ENCODE peak calls at places on chromosomes 7 and 10, in five cellular contexts. One of them, this sample, is unnamed.

GRCh38 chr10:59177031-59177861 is 803 bp downstream of the PHYHIPL start:
- ATAC-seq in K562: no peak
- ATAC-seq in GM12878: peak; percentile 34
- ATAC-seq in HepG2: peak; percentile 75
- ATAC-seq in A549: peak; percentile 48
- ATAC-seq in this sample: no peak

GRCh38 chr10:119421887-119422684 is 120.4 kb downstream of the RGS10 start:
- ATAC-seq in K562: no peak
- ATAC-seq in GM12878: no peak
- ATAC-seq in HepG2: no peak
- ATAC-seq in A549: no peak
- ATAC-seq in this sample: peak; percentile 78

GRCh38 chr7:6393667-6394056 is 54.1 kb downstream of the DAGLB start:
- ATAC-seq in K562: no peak
- ATAC-seq in GM12878: no peak
- ATAC-seq in HepG2: no peak
- ATAC-seq in A549: no peak
- ATAC-seq in this sample: no peak

GRCh38 chr10:23065549-23065948 is 29.8 kb upstream of the MSRB2 start:
- ATAC-seq in K562: no peak
- ATAC-seq in GM12878: no peak
- ATAC-seq in HepG2: peak; percentile 36
- ATAC-seq in A549: peak; percentile 59
- ATAC-seq in this sample: peak; percentile 81

GRCh38 chr10:35735412-35735811 is 93.3 kb upstream of the FZD8 start:
- ATAC-seq in K562: no peak
- ATAC-seq in GM12878: no peak
- ATAC-seq in HepG2: no peak
- ATAC-seq in A549: no peak
- ATAC-seq in this sample: no peak

GRCh38 chr10:73995035-73995358 is 2.9 kb upstream of the VCL start:
- ATAC-seq in K562: no peak
- ATAC-seq in GM12878: no peak
- ATAC-seq in HepG2: no peak
- ATAC-seq in A549: no peak
- ATAC-seq in this sample: no peak

GRCh38 chr7:6012355-6013104 is 3.5 kb downstream of the AIMP2 start:
- ATAC-seq in K562: no peak
- ATAC-seq in GM12878: no peak
- ATAC-seq in HepG2: no peak
- ATAC-seq in A549: no peak
- ATAC-seq in this sample: no peak

GRCh38 chr10:132743925-132744490 is 41.9 kb downstream of the NKX6-2 start:
- ATAC-seq in K562: no peak
- ATAC-seq in GM12878: no peak
- ATAC-seq in HepG2: no peak
- ATAC-seq in A549: no peak
- ATAC-seq in this sample: no peak

GRCh38 chr7:47483604-47484273 is 98.2 kb downstream of the TNS3 start:
- ATAC-seq in K562: no peak
- ATAC-seq in GM12878: no peak
- ATAC-seq in HepG2: peak; percentile 46
- ATAC-seq in A549: peak; percentile 4
- ATAC-seq in this sample: no peak

GRCh38 chr7:140325600-140325999 is 72.7 kb downstream of the SLC37A3 start:
- ATAC-seq in K562: no peak
- ATAC-seq in GM12878: no peak
- ATAC-seq in HepG2: peak; percentile 56
- ATAC-seq in A549: no peak
- ATAC-seq in this sample: no peak

GRCh38 chr7:41524861-41525260 is 178.0 kb downstream of the INHBA start:
- ATAC-seq in K562: no peak
- ATAC-seq in GM12878: no peak
- ATAC-seq in HepG2: no peak
- ATAC-seq in A549: no peak
- ATAC-seq in this sample: no peak

GRCh38 chr10:74118794-74119193 is 31.8 kb downstream of the AP3M1 start:
- ATAC-seq in K562: peak; percentile 58
- ATAC-seq in GM12878: no peak
- ATAC-seq in HepG2: peak; percentile 37
- ATAC-seq in A549: peak; percentile 85
- ATAC-seq in this sample: no peak

GRCh38 chr10:85621562-85621961 is 745.0 kb downstream of the GRID1 start:
- ATAC-seq in K562: no peak
- ATAC-seq in GM12878: no peak
- ATAC-seq in HepG2: no peak
- ATAC-seq in A549: peak; percentile 81
- ATAC-seq in this sample: no peak

GRCh38 chr7:92847305-92847704 is 10.9 kb upstream of the CDK6 start:
- ATAC-seq in K562: no peak
- ATAC-seq in GM12878: peak; percentile 58
- ATAC-seq in HepG2: peak; percentile 94
- ATAC-seq in A549: no peak
- ATAC-seq in this sample: no peak

GRCh38 chr10:5609952-5610616 is 56.3 kb downstream of the ASB13 start:
- ATAC-seq in K562: peak; percentile 74
- ATAC-seq in GM12878: no peak
- ATAC-seq in HepG2: no peak
- ATAC-seq in A549: peak; percentile 82
- ATAC-seq in this sample: no peak

GRCh38 chr10:72803119-72803505 is 90.4 kb upstream of the OIT3 start:
- ATAC-seq in K562: no peak
- ATAC-seq in GM12878: no peak
- ATAC-seq in HepG2: no peak
- ATAC-seq in A549: no peak
- ATAC-seq in this sample: no peak
- TF ChIP-seq EP300 in K562: no peak
- TF ChIP-seq EP300 in GM12878: no peak
- TF ChIP-seq EP300 in HepG2: no peak
- TF ChIP-seq EP300 in A549: no peak
- TF ChIP-seq EP300 in this sample: no peak

GRCh38 chr10:45280113-45280512 is 35.3 kb downstream of the OR13A1 start:
- ATAC-seq in K562: peak; percentile 73
- ATAC-seq in GM12878: no peak
- ATAC-seq in HepG2: no peak
- ATAC-seq in A549: no peak
- ATAC-seq in this sample: no peak
- TF ChIP-seq POLR2A in K562: no peak
- TF ChIP-seq POLR2A in GM12878: no peak
- TF ChIP-seq POLR2A in HepG2: no peak
- TF ChIP-seq POLR2A in A549: no peak
- TF ChIP-seq POLR2A in this sample: no peak

DNA sequence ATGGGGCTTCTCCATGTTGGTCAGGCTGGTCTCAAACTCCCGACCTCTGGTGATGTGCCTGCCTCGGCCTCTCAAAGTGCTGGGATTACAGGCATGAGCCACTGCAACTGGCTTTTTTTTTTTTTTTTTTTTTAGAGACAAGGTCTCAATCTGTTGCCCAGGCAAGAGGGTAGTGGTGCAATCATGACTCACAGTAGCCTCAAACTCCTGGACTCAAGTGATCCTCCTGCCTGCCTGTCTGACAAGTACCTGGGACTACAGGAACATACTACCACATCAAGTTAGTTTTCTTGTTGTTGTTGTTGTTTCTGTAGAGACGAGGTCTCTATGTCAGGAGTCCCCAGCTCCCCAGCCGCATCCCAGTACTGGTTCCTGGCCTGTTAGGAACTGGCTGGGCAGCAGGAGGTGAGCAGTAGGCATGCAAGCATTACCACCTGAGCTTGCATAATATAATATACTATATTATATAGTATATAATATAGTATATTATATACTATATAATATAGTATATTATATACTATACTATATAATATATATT is 55.7 kb downstream of the TPK1 start:
- ATAC-seq in K562: no peak
- ATAC-seq in GM12878: no peak
- ATAC-seq in HepG2: no peak
- ATAC-seq in A549: no peak
- ATAC-seq in this sample: no peak
- TF ChIP-seq CTCF in K562: no peak
- TF ChIP-seq CTCF in GM12878: no peak
- TF ChIP-seq CTCF in HepG2: no peak
- TF ChIP-seq CTCF in A549: no peak
- TF ChIP-seq CTCF in this sample: no peak

DNA sequence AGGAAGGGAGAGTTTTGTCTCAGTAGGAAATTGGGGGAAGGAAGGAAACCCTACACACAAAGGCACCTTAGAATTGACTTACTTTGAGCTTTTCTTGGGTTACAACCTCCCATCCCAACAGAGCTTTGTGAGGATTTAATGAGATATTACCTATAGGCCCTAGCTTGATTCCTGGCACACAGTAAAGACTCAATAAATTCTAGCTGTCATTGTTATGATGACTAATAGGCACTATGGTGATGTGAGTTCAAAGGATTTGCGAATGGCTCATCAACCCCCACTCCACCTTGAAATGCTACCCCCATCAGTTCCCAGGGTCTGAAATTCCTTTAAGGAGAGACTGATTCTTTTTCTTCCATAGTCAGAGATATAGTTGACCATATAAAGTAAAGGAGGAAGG is 67.9 kb upstream of the SMNDC1 start:
- ATAC-seq in K562: no peak
- ATAC-seq in GM12878: no peak
- ATAC-seq in HepG2: no peak
- ATAC-seq in A549: peak; percentile 52
- ATAC-seq in this sample: no peak
- TF ChIP-seq EP300 in K562: no peak
- TF ChIP-seq EP300 in GM12878: no peak
- TF ChIP-seq EP300 in HepG2: no peak
- TF ChIP-seq EP300 in A549: peak; percentile 24
- TF ChIP-seq EP300 in this sample: no peak

DNA sequence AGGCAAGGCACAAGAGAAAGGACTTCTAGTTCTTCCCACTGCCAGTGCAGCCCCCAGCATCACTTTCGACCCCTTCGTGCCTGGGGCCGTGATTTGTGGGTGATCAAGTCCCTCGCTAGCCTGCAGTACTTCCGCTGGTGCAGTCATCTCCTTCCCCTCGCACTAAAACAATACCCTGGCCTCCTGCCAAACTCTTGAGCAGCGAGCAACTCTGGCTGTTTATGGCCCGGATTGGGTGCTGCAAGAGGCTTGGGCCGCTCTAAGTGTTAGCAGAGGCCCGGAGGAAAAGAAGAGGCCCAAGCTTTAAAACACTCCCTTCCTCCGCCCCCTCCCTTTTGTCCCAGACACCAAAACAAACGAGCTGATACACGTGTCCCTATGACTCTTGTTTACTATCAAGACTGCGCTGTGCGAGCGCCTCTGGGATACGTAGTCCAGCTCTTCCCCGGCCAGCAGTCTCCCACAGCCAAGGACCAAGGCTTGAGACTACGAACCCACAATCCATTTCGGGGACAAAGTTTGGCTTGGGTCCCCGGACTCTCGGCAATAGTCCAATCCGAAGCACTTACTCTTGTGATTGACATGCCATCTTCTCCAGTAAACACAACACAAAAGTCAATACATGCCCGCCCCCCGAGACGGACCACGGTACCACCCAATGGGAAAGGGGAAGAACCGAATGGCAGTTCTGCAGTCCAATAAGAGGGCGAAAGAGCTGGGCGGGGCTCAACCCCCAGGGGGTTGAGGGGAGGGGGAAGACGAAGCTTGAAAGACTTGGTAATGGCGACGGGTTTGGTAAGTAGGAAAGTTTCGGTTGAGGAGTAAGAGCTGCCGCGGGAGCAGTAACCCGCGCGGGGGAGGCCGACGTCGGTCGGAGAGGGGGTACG is at the start of gene HBP1:
- ATAC-seq in K562: peak; percentile 89
- ATAC-seq in GM12878: peak; percentile 90
- ATAC-seq in HepG2: peak; percentile 94
- ATAC-seq in A549: peak; percentile 95
- ATAC-seq in this sample: peak; percentile 94
- TF ChIP-seq POLR2A in K562: peak; percentile 72
- TF ChIP-seq POLR2A in GM12878: peak; percentile 78
- TF ChIP-seq POLR2A in HepG2: peak; percentile 47
- TF ChIP-seq POLR2A in A549: no peak
- TF ChIP-seq POLR2A in this sample: peak; percentile 83